ENCODE peak calls at places on chromosomes 4 and X, in eight cellular contexts. B is NB4, Y is tibial nerve, I is transverse colon, J is A549, V is Peyer's patch, L is esophagus squamous epithelium, X is heart left ventricle. F is an unnamed sample.

GRCh38 chr4:170274616-170275015 is 184.9 kb upstream of the AADAT start:
- DNase-seq in Y (no peak), J (no peak), I (no peak), B (no peak), X (no peak), L (no peak), V (no peak), F (no peak)

GRCh38 chr4:19844436-19844835 is 407.3 kb upstream of the SLIT2 start:
- DNase-seq in V (no peak), L (no peak), B (no peak), J (no peak), Y (no peak), X (no peak), I (no peak), F (no peak)

GRCh38 chrX:26037367-26037766 is 100.8 kb upstream of the MAGEB18 start:
- DNase-seq in V (no peak), X (no peak), J (no peak), L (no peak), I (no peak), B (no peak), Y (no peak), F (no peak)

GRCh38 chrX:16711219-16712115 is 1.0 kb downstream of the CTPS2 start:
- DNase-seq in B (peak; percentile 4), V (no peak), X (no peak), L (no peak), J (no peak), Y (no peak), I (no peak), F (no peak)

GRCh38 chr4:31807036-31807435 is 1086.9 kb downstream of the PCDH7 start:
- DNase-seq in Y (no peak), V (no peak), L (no peak), I (no peak), B (no peak), J (no peak), X (no peak), F (no peak)

GRCh38 chrX:153456704-153457103 is 10.8 kb upstream of the TREX2 start:
- DNase-seq in J (no peak), B (no peak), L (no peak), V (no peak), X (no peak), Y (no peak), I (no peak), F (no peak)

GRCh38 chr4:111303806-111304205 is 680.9 kb upstream of the PITX2 start:
- DNase-seq in B (no peak), V (no peak), Y (no peak), L (no peak), X (no peak), J (no peak), I (no peak), F (no peak)

GRCh38 chr4:123477804-123478209 is 81.2 kb downstream of the SPRY1 start:
- DNase-seq in Y (peak; percentile 16), I (peak; percentile 10), X (no peak), B (peak; percentile 77), V (peak; percentile 36), L (no peak), J (no peak), F (no peak)

GRCh38 chr4:102959503-102959902 is 60.0 kb downstream of the SLC9B1 start:
- DNase-seq in L (no peak), B (peak; percentile 1), X (no peak), V (no peak), Y (no peak), I (no peak), J (no peak), F (no peak)

GRCh38 chr4:74056858-74057562 is 18.5 kb upstream of the CXCL3 start:
- DNase-seq in Y (no peak), L (no peak), J (peak; percentile 71), I (no peak), X (no peak), B (peak; percentile 71), V (no peak), F (no peak)

GRCh38 chr4:76377481-76377901 is 43.5 kb downstream of the CCDC158 start:
- DNase-seq in X (no peak), B (peak; percentile 32), V (no peak), J (peak; percentile 19), Y (no peak), I (no peak), L (no peak), F (no peak)

GRCh38 chr4:54085284-54085683 is 14.7 kb upstream of the GSX2 start:
- DNase-seq in B (no peak), Y (peak; percentile 77), V (no peak), X (peak; percentile 36), J (peak; percentile 65), I (no peak), L (no peak), F (peak; percentile 94)

GRCh38 chrX:41085883-41086626 is 810 bp downstream of the USP9X start:
- DNase-seq in J (peak; percentile 65), L (no peak), V (peak; percentile 50), X (peak; percentile 55), I (peak; percentile 60), B (peak; percentile 61), Y (peak; percentile 35), F (peak; percentile 34)

GRCh38 chr4:127997534-127998388 is 32.6 kb downstream of the ABHD18 start:
- DNase-seq in V (no peak), J (peak; percentile 71), I (no peak), B (peak; percentile 9), L (no peak), X (no peak), Y (no peak), F (no peak)

DNA sequence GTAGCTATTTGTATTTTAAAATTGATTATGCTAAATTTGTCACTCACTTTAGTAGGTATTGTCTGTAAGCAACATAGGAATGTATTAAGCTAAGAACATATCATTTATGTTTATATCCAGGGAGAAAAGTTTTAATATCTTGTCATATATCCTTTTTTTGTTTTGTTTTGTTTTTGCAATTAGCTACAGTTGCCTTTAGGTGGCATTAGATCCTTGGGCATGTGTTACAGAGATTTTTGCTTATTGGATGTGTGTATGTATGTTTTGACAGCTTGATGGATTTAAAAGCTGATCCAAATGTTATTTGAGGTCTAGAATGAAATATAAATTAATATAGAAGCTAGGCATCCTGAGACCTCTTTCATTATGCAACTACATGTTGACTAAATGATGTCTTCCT is 36.1 kb upstream of the OTUD4 start:
- DNase-seq in X (no peak), J (peak; percentile 12), L (no peak), Y (no peak), B (peak; percentile 17), V (no peak), I (no peak), F (no peak)
- TF ChIP-seq CTCF in X (peak; percentile 33), J (peak; percentile 56), L (peak; percentile 64), Y (peak; percentile 47), B (peak; percentile 19), V (peak; percentile 47), I (no peak), F (no peak)

GRCh38 chr4:147480502-147480890 is 401 bp upstream of the EDNRA start:
- DNase-seq in B (no peak), X (no peak), Y (no peak), V (no peak), J (no peak), L (no peak), I (no peak), F (no peak)

GRCh38 chr4:147481577-147482109 is 746 bp downstream of the EDNRA start:
- DNase-seq in I (no peak), Y (no peak), J (no peak), B (no peak), X (no peak), V (no peak), L (no peak), F (no peak)

GRCh38 chr4:147479817-147480216 is 1.1 kb upstream of the EDNRA start:
- DNase-seq in B (peak; percentile 32), V (no peak), J (no peak), L (no peak), I (no peak), Y (peak; percentile 63), X (peak; percentile 50), F (peak; percentile 60)

GRCh38 chr4:147480891-147481576 is at the start of gene EDNRA:
- DNase-seq in X (peak; percentile 60), V (no peak), L (no peak), Y (no peak), I (no peak), J (peak; percentile 8), B (no peak), F (no peak)

GRCh38 chr4:147482281-147482680 is 1.4 kb downstream of the EDNRA start:
- DNase-seq in J (no peak), Y (no peak), X (no peak), B (no peak), I (no peak), L (no peak), V (no peak), F (no peak)
- H3K4me3 ChIP-seq in J (no peak overlapping the region), Y (no peak overlapping the region), X (peak overlapping the region; percentile 69), B (no peak overlapping the region), I (no peak overlapping the region), L (peak overlapping the region; percentile 72), V (peak overlapping the region; percentile 46), F (no peak overlapping the region)

DNA sequence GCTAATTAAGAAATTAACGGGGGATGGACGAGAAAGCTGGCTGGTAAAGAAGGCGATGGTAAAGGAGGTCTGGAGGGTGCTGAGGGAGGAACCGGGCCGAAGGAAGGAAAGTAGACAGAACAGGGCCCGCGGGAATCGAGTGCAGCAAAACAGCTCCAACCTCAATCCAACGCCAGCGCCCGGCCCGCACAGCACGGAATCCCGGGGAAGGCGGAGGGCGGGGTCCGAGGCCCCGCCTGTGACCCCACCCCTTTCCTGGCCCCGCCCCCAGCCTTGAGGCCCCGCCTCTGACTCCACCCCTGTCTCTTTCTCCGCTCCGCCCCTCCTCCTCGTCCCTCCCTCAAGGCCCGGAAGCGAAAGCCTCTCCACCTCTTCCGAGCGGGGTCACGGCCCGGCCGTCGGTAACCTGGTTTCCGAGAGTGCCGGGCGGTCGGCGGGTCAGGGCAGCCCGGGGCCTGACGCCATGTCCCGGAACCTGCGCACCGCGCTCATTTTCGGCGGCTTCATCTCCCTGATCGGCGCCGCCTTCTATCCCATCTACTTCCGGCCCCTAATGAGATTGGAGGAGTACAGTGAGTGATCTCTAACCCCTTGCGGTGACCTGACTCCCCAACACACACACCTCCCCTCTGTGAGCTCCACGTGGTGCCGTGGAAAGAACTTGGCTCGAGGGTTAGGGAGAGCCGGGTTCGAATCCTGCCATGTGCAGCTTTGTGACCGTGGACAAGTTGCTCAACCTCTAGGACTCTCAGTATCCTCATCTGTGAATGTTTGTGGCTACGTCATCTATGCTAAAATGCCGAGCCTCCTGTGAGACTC is at the start of gene SMIM20:
- DNase-seq in J (peak; percentile 92), V (peak; percentile 90), Y (peak; percentile 86), B (peak; percentile 95), I (peak; percentile 94), X (peak; percentile 92), L (peak; percentile 60), F (peak; percentile 86)
- TF ChIP-seq POLR2A in J (peak; percentile 51), V (peak; percentile 48), Y (peak; percentile 20), B (peak; percentile 59), I (peak; percentile 79), X (no peak), L (peak; percentile 66), F (no peak)

DNA sequence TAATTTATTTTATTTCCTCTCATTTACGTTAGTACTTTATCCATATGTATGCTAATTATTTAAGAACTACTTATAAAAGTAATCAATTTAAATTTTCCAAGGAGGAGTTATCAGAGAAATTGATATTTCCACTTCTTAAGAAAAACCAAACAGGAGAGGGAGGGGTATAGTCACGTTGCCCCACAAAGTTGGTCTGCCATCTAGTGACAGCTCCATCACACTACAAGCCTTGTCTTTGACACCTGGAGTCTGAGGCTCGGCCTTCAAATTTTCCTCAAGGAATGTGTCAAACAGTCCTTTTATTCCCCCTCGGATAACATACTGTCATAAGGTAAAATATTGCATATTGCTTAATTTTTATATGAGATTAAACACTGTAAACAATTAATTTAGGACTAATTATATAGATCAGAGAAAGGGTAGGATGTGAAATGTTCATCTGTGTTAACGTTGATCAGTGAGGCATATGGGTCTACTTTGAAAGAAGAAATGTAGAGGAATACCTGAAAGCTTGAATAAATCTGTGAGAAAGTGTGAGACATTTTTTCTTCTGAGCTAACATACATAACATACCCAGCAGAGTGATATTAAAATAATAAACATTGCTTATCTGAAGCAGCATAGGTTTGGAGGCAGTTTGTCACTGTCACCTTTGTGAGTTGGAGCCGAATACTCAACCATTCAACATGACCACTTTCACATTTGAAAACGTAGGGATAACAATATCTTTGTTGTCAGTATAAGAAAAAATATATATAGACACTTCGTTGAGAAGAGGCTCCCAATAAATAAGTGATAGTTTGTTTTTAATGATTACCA is 114.4 kb downstream of the GLRA3 start:
- DNase-seq in B (peak; percentile 50), L (no peak), I (peak; percentile 16), X (no peak), J (peak; percentile 73), V (no peak), Y (peak; percentile 17), F (no peak)
- TF ChIP-seq CTCF in B (peak; percentile 69), L (peak; percentile 70), I (peak; percentile 49), X (peak; percentile 24), J (peak; percentile 71), V (peak; percentile 61), Y (no peak), F (no peak)

F was measured in lower leg skin.